ENCODE peak calls at places on chromosomes 2 and 18, in ten cellular contexts. O is transverse colon, P is prostate gland, J is uterus, Y is ovary, W is upper lobe of left lung, M is K562, A is stomach, I is A549, L is esophagus squamous epithelium. D is an unnamed sample.

GRCh38 chr2:17495590-17495989 is 22.6 kb downstream of the RAD51AP2 start:
- DNase-seq in L (no peak), M (no peak), J (no peak), P (no peak), I (no peak), W (no peak), A (no peak), O (no peak), Y (no peak), D (no peak)

GRCh38 chr18:79423211-79424007 is 27.7 kb downstream of the NFATC1 start:
- DNase-seq in L (no peak), I (no peak), P (no peak), W (peak; percentile 81), O (no peak), A (no peak), Y (no peak), M (no peak), J (peak; percentile 42), D (no peak)

GRCh38 chr2:28516430-28516829 is 20.6 kb downstream of the PLB1 start:
- DNase-seq in A (no peak), P (no peak), O (no peak), M (no peak), Y (no peak), I (no peak), W (no peak), J (no peak), L (no peak), D (no peak)

GRCh38 chr2:162890690-162891311 is 52.2 kb upstream of the KCNH7 start:
- DNase-seq in M (peak; percentile 44), P (no peak), O (no peak), A (no peak), J (no peak), L (no peak), Y (no peak), I (peak; percentile 75), W (no peak), D (no peak)

GRCh38 chr18:8367217-8367988 is 241.8 kb upstream of the RAB12 start:
- DNase-seq in L (no peak), J (no peak), W (peak; percentile 90), O (peak; percentile 31), A (peak; percentile 66), P (peak; percentile 29), Y (peak; percentile 75), M (peak; percentile 41), I (peak; percentile 7), D (no peak)

GRCh38 chr18:44958450-44958849 is 277.8 kb downstream of the SETBP1 start:
- DNase-seq in J (no peak), A (no peak), L (no peak), Y (no peak), I (no peak), W (no peak), O (no peak), M (no peak), P (no peak), D (no peak)

GRCh38 chr18:24112874-24113615 is 25.8 kb upstream of the CABYR start:
- DNase-seq in A (no peak), Y (no peak), W (no peak), L (no peak), P (no peak), O (no peak), M (no peak), J (no peak), I (peak; percentile 10), D (no peak)

GRCh38 chr2:168920504-168921157 is 19.5 kb downstream of the G6PC2 start:
- DNase-seq in M (peak; percentile 79), L (no peak), J (no peak), W (no peak), P (no peak), A (no peak), I (peak; percentile 41), Y (no peak), O (no peak), D (no peak)

GRCh38 chr2:203327918-203328734 is at the start of gene ABI2:
- DNase-seq in M (peak; percentile 83), L (no peak), Y (peak; percentile 92), J (peak; percentile 76), P (peak; percentile 77), I (peak; percentile 85), W (peak; percentile 97), A (peak; percentile 76), O (peak; percentile 80), D (peak; percentile 33)

GRCh38 chr2:234203135-234203984 is 152.9 kb downstream of the SPP2 start:
- DNase-seq in P (peak; percentile 27), Y (no peak), A (no peak), O (no peak), M (no peak), W (no peak), J (no peak), L (no peak), I (peak; percentile 94), D (peak; percentile 19)

GRCh38 chr18:77066689-77067088 is 65.9 kb downstream of the MBP start:
- DNase-seq in P (no peak), I (no peak), A (no peak), L (no peak), Y (no peak), J (no peak), O (no peak), W (no peak), M (no peak), D (no peak)

GRCh38 chr18:77066101-77066500 is 66.5 kb downstream of the MBP start:
- DNase-seq in I (no peak), W (no peak), P (no peak), O (no peak), J (no peak), L (no peak), Y (no peak), A (no peak), M (no peak), D (peak; percentile 46)

GRCh38 chr18:77068890-77069312 is 63.7 kb downstream of the MBP start:
- DNase-seq in W (no peak), L (no peak), J (peak; percentile 22), P (no peak), M (no peak), I (no peak), Y (no peak), A (no peak), O (no peak), D (peak; percentile 87)

GRCh38 chr18:77068321-77068841 is 64.2 kb downstream of the MBP start:
- DNase-seq in A (no peak), I (no peak), M (no peak), Y (no peak), O (no peak), J (peak; percentile 26), W (no peak), P (no peak), L (no peak), D (no peak)

GRCh38 chr18:77067315-77068061 is 65.1 kb downstream of the MBP start:
- DNase-seq in I (peak; percentile 93), A (peak; percentile 72), M (no peak), J (peak; percentile 74), L (no peak), W (peak; percentile 88), Y (peak; percentile 73), P (no peak), O (peak; percentile 63), D (peak; percentile 79)
- TF ChIP-seq CTCF in I (no peak), A (peak; percentile 22), M (no peak), J (no peak), L (no peak), W (no peak), Y (peak; percentile 14), P (no peak), O (no peak), D (no peak)

GRCh38 chr2:193373139-193373538 is 1178.4 kb upstream of the TMEFF2 start:
- DNase-seq in Y (no peak), I (no peak), P (no peak), J (no peak), M (no peak), O (no peak), L (no peak), W (no peak), A (no peak), D (no peak)

GRCh38 chr2:193368615-193369014 is 1173.9 kb upstream of the TMEFF2 start:
- DNase-seq in P (no peak), O (no peak), I (no peak), W (no peak), M (no peak), J (no peak), L (no peak), Y (no peak), A (no peak), D (no peak)

GRCh38 chr2:193371200-193371599 is 1176.5 kb upstream of the TMEFF2 start:
- DNase-seq in I (no peak), A (no peak), Y (no peak), J (no peak), W (no peak), O (no peak), P (no peak), M (no peak), L (no peak), D (no peak)
- TF ChIP-seq POLR2A in I (no peak), A (no peak), Y (no peak), J (no peak), W (no peak), O (no peak), P (no peak), M (no peak), L (no peak), D (no peak)

GRCh38 chr18:55275042-55275897 is 312.7 kb downstream of the TCF4 start:
- DNase-seq in A (no peak), M (no peak), I (peak; percentile 23), Y (no peak), J (peak; percentile 28), O (no peak), W (no peak), L (no peak), P (no peak), D (no peak)
- TF ChIP-seq CTCF in A (peak; percentile 18), M (no peak), I (no peak), Y (no peak), J (no peak), O (no peak), W (no peak), L (no peak), P (no peak), D (no peak)

GRCh38 chr2:156586621-156587020 is 150.4 kb downstream of the GPD2 start:
- DNase-seq in L (no peak), P (no peak), O (no peak), I (no peak), A (no peak), J (no peak), W (no peak), M (no peak), Y (no peak), D (no peak)
- TF ChIP-seq POLR2A in L (no peak), P (no peak), O (no peak), I (no peak), A (no peak), J (no peak), W (no peak), M (no peak), Y (no peak), D (no peak)

DNA sequence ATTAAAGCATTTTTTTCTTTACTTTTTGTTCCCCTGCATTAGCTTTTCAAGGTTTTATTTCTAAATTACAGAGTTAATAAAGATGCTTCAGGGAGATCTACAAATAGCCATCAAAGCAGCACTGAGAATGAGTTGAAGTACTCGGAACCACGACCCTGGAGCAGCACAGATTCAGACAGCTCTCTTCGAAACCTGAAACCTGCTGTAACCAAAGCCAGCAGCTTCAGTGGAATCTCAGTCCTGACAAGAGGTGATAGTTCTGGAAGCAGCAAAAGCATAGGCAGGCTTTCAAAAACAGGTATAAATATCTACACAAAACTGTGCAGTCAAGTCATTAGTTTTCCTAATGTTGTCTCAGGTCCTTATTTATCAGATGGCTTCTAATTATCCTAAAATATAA is 102.8 kb upstream of the UBXN4 start:
- DNase-seq in M (no peak), A (no peak), I (no peak), O (no peak), J (no peak), W (no peak), Y (no peak), P (no peak), L (no peak), D (no peak)
- TF ChIP-seq CTCF in M (no peak), A (no peak), I (no peak), O (no peak), J (no peak), W (no peak), Y (no peak), P (no peak), L (no peak), D (no peak)

D was measured in lower leg skin.